ENCODE peak calls at places on chromosome 6, in five cellular contexts. I is HepG2; E is gastrocnemius medialis; H is activated CD8-positive, alpha-beta T cell treated with anti-CD3 and anti-CD28 coated beads, Interleukin-2, amount 10 ng/mL, durations not matched to agents 7 days and 5 days; Y is stimulated activated naive CD8-positive, alpha-beta T cell treated with anti-CD3 and anti-CD28 coated beads, Interleukin-15, Interleukin-2, amounts not matched to agents 100 U/mL and 50 U/mL, for 24 hours. C is an unnamed sample.

GRCh38 chr6:128209771-128210170 is 308.9 kb upstream of the THEMIS start:
- ATAC-seq in Y (no peak), I (peak), E (no peak), H (no peak), C (no peak)

GRCh38 chr6:156910011-156910334 is 132.8 kb downstream of the ARID1B start:
- ATAC-seq in E (no peak), I (no peak), Y (no peak), H (no peak), C (no peak)

GRCh38 chr6:13538084-13538483 is 36.3 kb upstream of the SIRT5 start:
- ATAC-seq in E (peak), H (no peak), I (peak), Y (no peak), C (no peak)

GRCh38 chr6:89999154-89999553 is 104.9 kb downstream of the GJA10 start:
- ATAC-seq in H (no peak), I (no peak), Y (peak), E (peak), C (no peak)

GRCh38 chr6:92790381-92790780 is 629.0 kb downstream of the EPHA7 start:
- ATAC-seq in H (no peak), Y (no peak), E (no peak), I (no peak), C (no peak)

GRCh38 chr6:83057705-83058321 is 7.8 kb downstream of the UBE3D start:
- ATAC-seq in Y (no peak), I (peak), E (no peak), H (no peak), C (no peak)

GRCh38 chr6:106658469-106658868 is 29.1 kb downstream of the QRSL1 start:
- ATAC-seq in H (no peak), Y (no peak), E (no peak), I (no peak), C (no peak)

GRCh38 chr6:27889628-27890315 is 22.4 kb downstream of the OR2B2 start:
- ATAC-seq in I (no peak), E (no peak), H (no peak), Y (no peak), C (no peak)

GRCh38 chr6:157608221-157609075 is 214.6 kb upstream of the SNX9 start:
- ATAC-seq in E (no peak), Y (no peak), H (no peak), I (no peak), C (no peak)

GRCh38 chr6:148367418-148368024 is 24.9 kb downstream of the SASH1 start:
- ATAC-seq in Y (peak), H (peak), E (peak), I (no peak), C (peak)

GRCh38 chr6:54074591-54075195 is 36.5 kb upstream of the MLIP start:
- ATAC-seq in H (no peak), Y (no peak), E (peak), I (no peak), C (no peak)

GRCh38 chr6:148316308-148316707 is 26.3 kb upstream of the SASH1 start:
- ATAC-seq in H (no peak), I (no peak), E (no peak), Y (no peak), C (no peak)

GRCh38 chr6:156840136-156840535 is 63.0 kb downstream of the ARID1B start:
- ATAC-seq in E (no peak), I (no peak), Y (no peak), H (no peak), C (no peak)

GRCh38 chr6:10522929-10523573 is 1.9 kb downstream of the GCNT2 start:
- ATAC-seq in Y (no peak), E (no peak), I (peak), H (no peak), C (no peak)

GRCh38 chr6:56756219-56756789 is 113.6 kb upstream of the DST start:
- ATAC-seq in I (no peak), E (no peak), Y (peak), H (no peak), C (peak)

GRCh38 chr6:31791324-31792089 is 4.0 kb downstream of the VARS1 start:
- ATAC-seq in I (peak), H (no peak), E (no peak), Y (no peak), C (no peak)

GRCh38 chr6:131183427-131184095 is 48.3 kb downstream of the AKAP7 start:
- ATAC-seq in I (peak), Y (no peak), H (no peak), E (no peak), C (no peak)

GRCh38 chr6:44530209-44530909 is 142.9 kb downstream of the CDC5L start:
- ATAC-seq in Y (no peak), E (no peak), I (peak), H (no peak), C (no peak)

GRCh38 chr6:1767481-1768246 is 157.9 kb downstream of the FOXC1 start:
- ATAC-seq in E (peak), H (no peak), Y (no peak), I (no peak), C (no peak)

GRCh38 chr6:20115269-20116005 is 96.8 kb downstream of the MBOAT1 start:
- ATAC-seq in H (no peak), E (peak), I (no peak), Y (no peak), C (no peak)

GRCh38 chr6:35052694-35053565 is 88.2 kb downstream of the TCP11 start:
- ATAC-seq in I (no peak), E (peak), Y (no peak), H (no peak), C (no peak)

GRCh38 chr6:125480146-125480545 is 178.4 kb upstream of the HDDC2 start:
- ATAC-seq in H (no peak), I (no peak), E (no peak), Y (no peak), C (no peak)

GRCh38 chr6:109117346-109118035 is 22.2 kb downstream of the CEP57L1 start:
- ATAC-seq in E (peak), H (no peak), Y (no peak), I (no peak), C (peak)

GRCh38 chr6:138386897-138387296 is 9.2 kb downstream of the SMIM28 start:
- ATAC-seq in E (no peak), Y (no peak), H (no peak), I (peak), C (no peak)

C was measured in stimulated activated memory B cell treated with anti-CD40 and anti-IgM and Interleukin-4, amounts not matched to agents 10 μg/mL and 1 μg/mL and 100 μg/mL, for 72 hours.